ENCODE peak calls at places on chromosome 11, in ten cellular contexts. Q is GM06990; J is mammary epithelial cell; T is T-helper 9 cell; L is cardiac septum; H is endothelial cell; F is amygdala; X is cardiac muscle cell; A is activated CD4-positive, alpha-beta T cell treated with anti-CD3 and anti-CD28 coated beads for 48 hours; V is GOT3. Z is an unnamed sample.
A peak's percentile ranks its signal among the peaks of the same experiment; 100 is the strongest.

GRCh38 chr11:100841711-100842407 is 154.8 kb downstream of the ARHGAP42 start:
- DNase-seq in V (no peak), F (no peak), X (no peak), Q (no peak), T (no peak), L (no peak), J (no peak), A (no peak), H (no peak), Z (no peak)

GRCh38 chr11:17383466-17383865 is 5.0 kb downstream of the KCNJ11 start:
- DNase-seq in V (no peak), T (no peak), Q (no peak), L (no peak), X (no peak), F (no peak), A (no peak), H (no peak), J (no peak), Z (no peak)

GRCh38 chr11:119723243-119723951 is 5.6 kb downstream of the NECTIN1 start:
- DNase-seq in H (no peak), Q (no peak), X (no peak), J (no peak), T (no peak), A (no peak), V (no peak), L (no peak), F (no peak), Z (peak; percentile 54)

GRCh38 chr11:16857186-16857585 is 118.7 kb downstream of the C11orf58 start:
- DNase-seq in L (peak; percentile 84), T (no peak), Q (no peak), F (no peak), H (peak; percentile 18), J (no peak), V (no peak), X (no peak), A (no peak), Z (no peak)

GRCh38 chr11:67384851-67385366 is 6.9 kb upstream of the RAD9A start:
- DNase-seq in H (no peak), T (no peak), F (peak; percentile 34), Q (no peak), X (peak; percentile 51), L (no peak), V (no peak), A (no peak), J (peak; percentile 76), Z (no peak)

GRCh38 chr11:9773524-9773923 is 109.6 kb downstream of the SWAP70 start:
- DNase-seq in X (no peak), J (no peak), F (no peak), H (no peak), A (no peak), T (no peak), Q (no peak), V (no peak), L (no peak), Z (no peak)

GRCh38 chr11:75350743-75351540 is 519 bp downstream of the ARRB1 start:
- DNase-seq in X (peak; percentile 24), J (no peak), H (peak; percentile 37), A (peak; percentile 66), Q (no peak), V (no peak), T (peak; percentile 27), L (no peak), F (no peak), Z (peak; percentile 88)

GRCh38 chr11:28969832-28970231 is 861.6 kb downstream of the METTL15 start:
- DNase-seq in V (no peak), L (no peak), H (no peak), J (no peak), A (no peak), F (no peak), T (no peak), Q (no peak), X (no peak), Z (peak; percentile 5)

Z was measured in H7.